ENCODE peak calls at places on chromosome 22, in nine cellular contexts. One of them, this sample, is unnamed. For H3K27me3, the result is how much of the 10 kb centered on the place peaks cover.

GRCh38 chr22:29830585-29830984 is 7.5 kb downstream of the ASCC2 start:
- DNase-seq in left ventricle myocardium inferior: peak
- DNase-seq in right atrium auricular region: no peak
- DNase-seq in WERI-Rb-1: no peak
- DNase-seq in gastrocnemius medialis: peak
- DNase-seq in adipocyte: no peak
- DNase-seq in sigmoid colon: no peak
- DNase-seq in breast epithelium: no peak
- DNase-seq in heart right ventricle: peak
- DNase-seq in this sample: peak

GRCh38 chr22:30763815-30764686 is 69.4 kb downstream of the OSBP2 start:
- DNase-seq in heart right ventricle: peak
- DNase-seq in adipocyte: peak
- DNase-seq in gastrocnemius medialis: peak
- DNase-seq in sigmoid colon: no peak
- DNase-seq in right atrium auricular region: no peak
- DNase-seq in breast epithelium: peak
- DNase-seq in left ventricle myocardium inferior: no peak
- DNase-seq in WERI-Rb-1: peak
- DNase-seq in this sample: peak

GRCh38 chr22:25702046-25702445 is 39.9 kb upstream of the MYO18B start:
- DNase-seq in right atrium auricular region: no peak
- DNase-seq in WERI-Rb-1: no peak
- DNase-seq in breast epithelium: no peak
- DNase-seq in adipocyte: peak
- DNase-seq in sigmoid colon: no peak
- DNase-seq in gastrocnemius medialis: no peak
- DNase-seq in left ventricle myocardium inferior: no peak
- DNase-seq in heart right ventricle: no peak
- DNase-seq in this sample: no peak

GRCh38 chr22:39650996-39651782 is 80.6 kb downstream of the CACNA1I start:
- DNase-seq in left ventricle myocardium inferior: no peak
- DNase-seq in breast epithelium: no peak
- DNase-seq in heart right ventricle: no peak
- DNase-seq in WERI-Rb-1: no peak
- DNase-seq in sigmoid colon: no peak
- DNase-seq in right atrium auricular region: no peak
- DNase-seq in adipocyte: no peak
- DNase-seq in gastrocnemius medialis: no peak
- DNase-seq in this sample: peak

GRCh38 chr22:30228509-30229359 is 17.8 kb downstream of the LIF start:
- DNase-seq in WERI-Rb-1: no peak
- DNase-seq in gastrocnemius medialis: no peak
- DNase-seq in sigmoid colon: no peak
- DNase-seq in adipocyte: peak
- DNase-seq in left ventricle myocardium inferior: no peak
- DNase-seq in breast epithelium: no peak
- DNase-seq in heart right ventricle: no peak
- DNase-seq in right atrium auricular region: no peak
- DNase-seq in this sample: no peak

GRCh38 chr22:25236417-25236816 is 17.0 kb downstream of the CRYBB2 start:
- DNase-seq in right atrium auricular region: no peak
- DNase-seq in adipocyte: no peak
- DNase-seq in gastrocnemius medialis: no peak
- DNase-seq in left ventricle myocardium inferior: no peak
- DNase-seq in heart right ventricle: no peak
- DNase-seq in breast epithelium: no peak
- DNase-seq in WERI-Rb-1: no peak
- DNase-seq in sigmoid colon: no peak
- DNase-seq in this sample: no peak

GRCh38 chr22:29108137-29108536 is 35.3 kb downstream of the KREMEN1 start:
- DNase-seq in WERI-Rb-1: no peak
- DNase-seq in gastrocnemius medialis: no peak
- DNase-seq in adipocyte: no peak
- DNase-seq in sigmoid colon: no peak
- DNase-seq in breast epithelium: no peak
- DNase-seq in left ventricle myocardium inferior: no peak
- DNase-seq in right atrium auricular region: no peak
- DNase-seq in heart right ventricle: no peak
- DNase-seq in this sample: no peak

GRCh38 chr22:28799125-28799833 is 1.1 kb downstream of the XBP1 start:
- DNase-seq in WERI-Rb-1: no peak
- DNase-seq in gastrocnemius medialis: peak
- DNase-seq in left ventricle myocardium inferior: no peak
- DNase-seq in heart right ventricle: peak
- DNase-seq in right atrium auricular region: peak
- DNase-seq in adipocyte: peak
- DNase-seq in breast epithelium: peak
- DNase-seq in sigmoid colon: peak
- DNase-seq in this sample: peak

GRCh38 chr22:20591660-20592310 is 84.4 kb downstream of the MED15 start:
- DNase-seq in gastrocnemius medialis: no peak
- DNase-seq in breast epithelium: no peak
- DNase-seq in right atrium auricular region: no peak
- DNase-seq in sigmoid colon: no peak
- DNase-seq in adipocyte: peak
- DNase-seq in left ventricle myocardium inferior: no peak
- DNase-seq in WERI-Rb-1: peak
- DNase-seq in heart right ventricle: no peak
- DNase-seq in this sample: no peak

GRCh38 chr22:29907753-29908515 is 25.0 kb downstream of the MTMR3 start:
- DNase-seq in left ventricle myocardium inferior: peak
- DNase-seq in right atrium auricular region: peak
- DNase-seq in breast epithelium: peak
- DNase-seq in heart right ventricle: peak
- DNase-seq in sigmoid colon: peak
- DNase-seq in WERI-Rb-1: no peak
- DNase-seq in adipocyte: peak
- DNase-seq in gastrocnemius medialis: peak
- DNase-seq in this sample: peak

GRCh38 chr22:50169774-50170341 is 673 bp upstream of the PANX2 start:
- DNase-seq in right atrium auricular region: no peak
- DNase-seq in adipocyte: peak
- DNase-seq in gastrocnemius medialis: no peak
- DNase-seq in WERI-Rb-1: no peak
- DNase-seq in heart right ventricle: no peak
- DNase-seq in breast epithelium: no peak
- DNase-seq in sigmoid colon: peak
- DNase-seq in left ventricle myocardium inferior: no peak
- DNase-seq in this sample: peak

GRCh38 chr22:41240377-41241132 is at the start of gene CHADL:
- DNase-seq in sigmoid colon: peak
- DNase-seq in adipocyte: no peak
- DNase-seq in gastrocnemius medialis: no peak
- DNase-seq in breast epithelium: peak
- DNase-seq in right atrium auricular region: no peak
- DNase-seq in heart right ventricle: no peak
- DNase-seq in left ventricle myocardium inferior: no peak
- DNase-seq in WERI-Rb-1: peak
- DNase-seq in this sample: no peak

GRCh38 chr22:39949964-39950737 is 10.0 kb upstream of the TMA7B start:
- DNase-seq in adipocyte: no peak
- DNase-seq in WERI-Rb-1: no peak
- DNase-seq in gastrocnemius medialis: no peak
- DNase-seq in left ventricle myocardium inferior: no peak
- DNase-seq in right atrium auricular region: no peak
- DNase-seq in heart right ventricle: no peak
- DNase-seq in sigmoid colon: no peak
- DNase-seq in breast epithelium: no peak
- DNase-seq in this sample: no peak

GRCh38 chr22:48099671-48100070 is 1337.2 kb downstream of the TBC1D22A start:
- DNase-seq in gastrocnemius medialis: no peak
- DNase-seq in WERI-Rb-1: no peak
- DNase-seq in breast epithelium: no peak
- DNase-seq in heart right ventricle: no peak
- DNase-seq in right atrium auricular region: no peak
- DNase-seq in sigmoid colon: peak
- DNase-seq in adipocyte: no peak
- DNase-seq in left ventricle myocardium inferior: no peak
- DNase-seq in this sample: no peak

GRCh38 chr22:31618057-31618456 is 44.0 kb downstream of the PISD start:
- DNase-seq in sigmoid colon: no peak
- DNase-seq in gastrocnemius medialis: no peak
- DNase-seq in adipocyte: no peak
- DNase-seq in right atrium auricular region: no peak
- DNase-seq in WERI-Rb-1: no peak
- DNase-seq in breast epithelium: no peak
- DNase-seq in left ventricle myocardium inferior: no peak
- DNase-seq in heart right ventricle: no peak
- DNase-seq in this sample: no peak

GRCh38 chr22:40396882-40397281 is 26.5 kb downstream of the SGSM3 start:
- DNase-seq in WERI-Rb-1: no peak
- DNase-seq in adipocyte: peak
- DNase-seq in gastrocnemius medialis: no peak
- DNase-seq in sigmoid colon: no peak
- DNase-seq in left ventricle myocardium inferior: no peak
- DNase-seq in breast epithelium: peak
- DNase-seq in heart right ventricle: peak
- DNase-seq in right atrium auricular region: no peak
- DNase-seq in this sample: no peak

GRCh38 chr22:39090426-39091064 is 6.5 kb upstream of the APOBEC3H start:
- DNase-seq in right atrium auricular region: no peak
- DNase-seq in gastrocnemius medialis: no peak
- DNase-seq in WERI-Rb-1: no peak
- DNase-seq in heart right ventricle: no peak
- DNase-seq in sigmoid colon: no peak
- DNase-seq in left ventricle myocardium inferior: no peak
- DNase-seq in breast epithelium: peak
- DNase-seq in adipocyte: no peak
- DNase-seq in this sample: peak

GRCh38 chr22:38756631-38757463 is 1.0 kb upstream of the SUN2 start:
- DNase-seq in breast epithelium: no peak
- DNase-seq in gastrocnemius medialis: no peak
- DNase-seq in sigmoid colon: no peak
- DNase-seq in right atrium auricular region: no peak
- DNase-seq in adipocyte: no peak
- DNase-seq in left ventricle myocardium inferior: no peak
- DNase-seq in heart right ventricle: no peak
- DNase-seq in WERI-Rb-1: no peak
- DNase-seq in this sample: no peak

GRCh38 chr22:48263431-48263765 is 1500.9 kb downstream of the TBC1D22A start:
- DNase-seq in breast epithelium: no peak
- DNase-seq in right atrium auricular region: no peak
- DNase-seq in adipocyte: no peak
- DNase-seq in WERI-Rb-1: no peak
- DNase-seq in left ventricle myocardium inferior: no peak
- DNase-seq in gastrocnemius medialis: no peak
- DNase-seq in heart right ventricle: no peak
- DNase-seq in sigmoid colon: no peak
- DNase-seq in this sample: no peak

GRCh38 chr22:20724676-20725454 is 49.0 kb upstream of the SERPIND1 start:
- DNase-seq in sigmoid colon: no peak
- DNase-seq in left ventricle myocardium inferior: no peak
- DNase-seq in gastrocnemius medialis: no peak
- DNase-seq in WERI-Rb-1: no peak
- DNase-seq in adipocyte: no peak
- DNase-seq in heart right ventricle: no peak
- DNase-seq in breast epithelium: no peak
- DNase-seq in right atrium auricular region: no peak
- DNase-seq in this sample: no peak

GRCh38 chr22:31879585-31879984 is 64.8 kb upstream of the YWHAH start:
- DNase-seq in breast epithelium: no peak
- DNase-seq in adipocyte: no peak
- DNase-seq in sigmoid colon: no peak
- DNase-seq in heart right ventricle: no peak
- DNase-seq in gastrocnemius medialis: peak
- DNase-seq in WERI-Rb-1: no peak
- DNase-seq in left ventricle myocardium inferior: no peak
- DNase-seq in right atrium auricular region: no peak
- DNase-seq in this sample: no peak

GRCh38 chr22:17774928-17775675 is 833 bp upstream of the BID start:
- DNase-seq in gastrocnemius medialis: no peak
- DNase-seq in left ventricle myocardium inferior: no peak
- DNase-seq in sigmoid colon: no peak
- DNase-seq in WERI-Rb-1: no peak
- DNase-seq in adipocyte: no peak
- DNase-seq in right atrium auricular region: no peak
- DNase-seq in heart right ventricle: no peak
- DNase-seq in breast epithelium: no peak
- DNase-seq in this sample: no peak

GRCh38 chr22:24434472-24435322 is 7.3 kb downstream of the ADORA2A start:
- DNase-seq in left ventricle myocardium inferior: no peak
- DNase-seq in breast epithelium: no peak
- DNase-seq in WERI-Rb-1: no peak
- DNase-seq in gastrocnemius medialis: no peak
- DNase-seq in right atrium auricular region: no peak
- DNase-seq in sigmoid colon: peak
- DNase-seq in heart right ventricle: peak
- DNase-seq in adipocyte: no peak
- DNase-seq in this sample: peak

GRCh38 chr22:46047226-46047625 is 70.3 kb upstream of the WNT7B start:
- DNase-seq in sigmoid colon: peak
- DNase-seq in adipocyte: no peak
- DNase-seq in gastrocnemius medialis: no peak
- DNase-seq in left ventricle myocardium inferior: peak
- DNase-seq in heart right ventricle: no peak
- DNase-seq in WERI-Rb-1: no peak
- DNase-seq in breast epithelium: peak
- DNase-seq in right atrium auricular region: no peak
- DNase-seq in this sample: peak
- H3K27me3 ChIP-seq in sigmoid colon: under half
- H3K27me3 ChIP-seq in adipocyte: under half
- H3K27me3 ChIP-seq in gastrocnemius medialis: under half
- H3K27me3 ChIP-seq in left ventricle myocardium inferior: under half
- H3K27me3 ChIP-seq in heart right ventricle: under half
- H3K27me3 ChIP-seq in WERI-Rb-1: under half
- H3K27me3 ChIP-seq in breast epithelium: under half
- H3K27me3 ChIP-seq in right atrium auricular region: under half
- H3K27me3 ChIP-seq in this sample: under half

GRCh38 chr22:27580311-27580897 is 221.2 kb downstream of the MN1 start:
- DNase-seq in breast epithelium: no peak
- DNase-seq in left ventricle myocardium inferior: no peak
- DNase-seq in right atrium auricular region: no peak
- DNase-seq in WERI-Rb-1: no peak
- DNase-seq in gastrocnemius medialis: no peak
- DNase-seq in sigmoid colon: no peak
- DNase-seq in heart right ventricle: no peak
- DNase-seq in adipocyte: no peak
- DNase-seq in this sample: no peak
- H3K27me3 ChIP-seq in breast epithelium: under half
- H3K27me3 ChIP-seq in left ventricle myocardium inferior: under half
- H3K27me3 ChIP-seq in right atrium auricular region: under half
- H3K27me3 ChIP-seq in WERI-Rb-1: under half
- H3K27me3 ChIP-seq in gastrocnemius medialis: under half
- H3K27me3 ChIP-seq in sigmoid colon: under half
- H3K27me3 ChIP-seq in heart right ventricle: under half
- H3K27me3 ChIP-seq in adipocyte: under half
- H3K27me3 ChIP-seq in this sample: under half

GRCh38 chr22:44329179-44329796 is 16.5 kb upstream of the SHISAL1 start:
- DNase-seq in left ventricle myocardium inferior: no peak
- DNase-seq in sigmoid colon: peak
- DNase-seq in adipocyte: no peak
- DNase-seq in heart right ventricle: no peak
- DNase-seq in gastrocnemius medialis: no peak
- DNase-seq in right atrium auricular region: no peak
- DNase-seq in WERI-Rb-1: peak
- DNase-seq in breast epithelium: no peak
- DNase-seq in this sample: no peak
- H3K27me3 ChIP-seq in left ventricle myocardium inferior: half or more
- H3K27me3 ChIP-seq in sigmoid colon: under half
- H3K27me3 ChIP-seq in adipocyte: under half
- H3K27me3 ChIP-seq in heart right ventricle: under half
- H3K27me3 ChIP-seq in gastrocnemius medialis: half or more
- H3K27me3 ChIP-seq in right atrium auricular region: under half
- H3K27me3 ChIP-seq in WERI-Rb-1: under half
- H3K27me3 ChIP-seq in breast epithelium: under half
- H3K27me3 ChIP-seq in this sample: under half

GRCh38 chr22:45969801-45970464 is 7.0 kb downstream of the WNT7B start:
- DNase-seq in left ventricle myocardium inferior: no peak
- DNase-seq in sigmoid colon: no peak
- DNase-seq in breast epithelium: no peak
- DNase-seq in WERI-Rb-1: no peak
- DNase-seq in adipocyte: no peak
- DNase-seq in right atrium auricular region: no peak
- DNase-seq in heart right ventricle: no peak
- DNase-seq in gastrocnemius medialis: no peak
- DNase-seq in this sample: no peak
- H3K27me3 ChIP-seq in left ventricle myocardium inferior: half or more
- H3K27me3 ChIP-seq in sigmoid colon: half or more
- H3K27me3 ChIP-seq in breast epithelium: under half
- H3K27me3 ChIP-seq in WERI-Rb-1: half or more
- H3K27me3 ChIP-seq in adipocyte: half or more
- H3K27me3 ChIP-seq in right atrium auricular region: under half
- H3K27me3 ChIP-seq in heart right ventricle: half or more
- H3K27me3 ChIP-seq in gastrocnemius medialis: half or more
- H3K27me3 ChIP-seq in this sample: half or more

This sample was measured in psoas muscle.